ENCODE peak calls at places on chromosomes 12 and 14, in five cellular contexts. L, K, D, F and J are unnamed samples.

GRCh38 chr12:130506844-130507243 is 169.2 kb downstream of the PIWIL1 start:
- DNase-seq in K (no peak), L (no peak), F (no peak), D (no peak), J (no peak)

GRCh38 chr14:94176808-94177207 is 2.7 kb downstream of the PPP4R4 start:
- DNase-seq in D (no peak), K (no peak), L (no peak), F (no peak), J (no peak)

GRCh38 chr14:79332504-79333197 is 878.7 kb downstream of the DIO2 start:
- DNase-seq in L (no peak), D (no peak), F (no peak), K (no peak), J (no peak)

GRCh38 chr12:69545081-69545480 is 40.2 kb upstream of the CCT2 start:
- DNase-seq in F (no peak), L (no peak), K (no peak), D (no peak), J (no peak)

GRCh38 chr12:24820872-24821271 is 128.0 kb downstream of the BCAT1 start:
- DNase-seq in D (no peak), K (no peak), L (no peak), F (no peak), J (no peak)

GRCh38 chr12:26149963-26150362 is 25.1 kb upstream of the BHLHE41 start:
- DNase-seq in D (no peak), K (no peak), L (no peak), F (no peak), J (no peak)

GRCh38 chr12:67786086-67786485 is 137.5 kb downstream of the DYRK2 start:
- DNase-seq in F (no peak), D (no peak), L (no peak), K (no peak), J (no peak)

GRCh38 chr14:49550284-49551184 is 35.6 kb downstream of the RPS29 start:
- DNase-seq in D (no peak), F (no peak), L (no peak), K (no peak), J (no peak)

GRCh38 chr14:90828642-90829487 is 12.6 kb upstream of the TTC7B start:
- DNase-seq in K (peak; percentile 27), F (no peak), D (no peak), L (no peak), J (no peak)